ENCODE peak calls at places on chromosomes 4 and X, in five cellular contexts. One of them, this sample, is unnamed. For H3K36me3 and H3K4me1, the result is how much of the 10 kb centered on the place peaks cover.

GRCh38 chr4:21830272-21830671 is 118.3 kb downstream of the KCNIP4 start:
- DNase-seq in esophagus muscularis mucosa: no peak
- DNase-seq in thyroid gland: no peak
- DNase-seq in testis: no peak
- DNase-seq in gastrocnemius medialis: no peak
- DNase-seq in this sample: no peak

GRCh38 chr4:73417973-73418372 is 13.9 kb downstream of the ALB start:
- DNase-seq in esophagus muscularis mucosa: no peak
- DNase-seq in thyroid gland: no peak
- DNase-seq in testis: no peak
- DNase-seq in gastrocnemius medialis: no peak
- DNase-seq in this sample: no peak

GRCh38 chrX:44342866-44343265 is 606 bp downstream of the EFHC2 start:
- DNase-seq in esophagus muscularis mucosa: no peak
- DNase-seq in thyroid gland: no peak
- DNase-seq in testis: no peak
- DNase-seq in gastrocnemius medialis: no peak
- DNase-seq in this sample: no peak

GRCh38 chr4:118280501-118281218 is 72.1 kb downstream of the PRSS12 start:
- DNase-seq in esophagus muscularis mucosa: no peak
- DNase-seq in thyroid gland: peak
- DNase-seq in testis: peak
- DNase-seq in gastrocnemius medialis: peak
- DNase-seq in this sample: no peak

GRCh38 chrX:34365482-34365881 is 233.4 kb upstream of the FAM47A start:
- DNase-seq in esophagus muscularis mucosa: no peak
- DNase-seq in thyroid gland: no peak
- DNase-seq in testis: peak
- DNase-seq in gastrocnemius medialis: no peak
- DNase-seq in this sample: no peak

GRCh38 chr4:113339430-113339813 is 290.0 kb downstream of the ANK2 start:
- DNase-seq in esophagus muscularis mucosa: no peak
- DNase-seq in thyroid gland: no peak
- DNase-seq in testis: no peak
- DNase-seq in gastrocnemius medialis: no peak
- DNase-seq in this sample: no peak

GRCh38 chr4:117064297-117064696 is 21.1 kb downstream of the TRAM1L1 start:
- DNase-seq in esophagus muscularis mucosa: no peak
- DNase-seq in thyroid gland: no peak
- DNase-seq in testis: no peak
- DNase-seq in gastrocnemius medialis: no peak
- DNase-seq in this sample: no peak

GRCh38 chr4:10311939-10312338 is 145.3 kb downstream of the ZNF518B start:
- DNase-seq in esophagus muscularis mucosa: no peak
- DNase-seq in thyroid gland: no peak
- DNase-seq in testis: no peak
- DNase-seq in gastrocnemius medialis: no peak
- DNase-seq in this sample: no peak

GRCh38 chr4:78809928-78810835 is 34.0 kb downstream of the BMP2K start:
- DNase-seq in esophagus muscularis mucosa: no peak
- DNase-seq in thyroid gland: no peak
- DNase-seq in testis: no peak
- DNase-seq in gastrocnemius medialis: no peak
- DNase-seq in this sample: no peak

GRCh38 chr4:62548108-62548524 is 1348.0 kb downstream of the ADGRL3 start:
- DNase-seq in esophagus muscularis mucosa: no peak
- DNase-seq in thyroid gland: no peak
- DNase-seq in testis: peak
- DNase-seq in gastrocnemius medialis: peak
- DNase-seq in this sample: no peak

GRCh38 chrX:72041901-72042859 is 89.5 kb downstream of the RTL5 start:
- DNase-seq in esophagus muscularis mucosa: no peak
- DNase-seq in thyroid gland: no peak
- DNase-seq in testis: peak
- DNase-seq in gastrocnemius medialis: no peak
- DNase-seq in this sample: no peak

GRCh38 chrX:28549839-28550238 is 37.4 kb upstream of the IL1RAPL1 start:
- DNase-seq in esophagus muscularis mucosa: no peak
- DNase-seq in thyroid gland: no peak
- DNase-seq in testis: no peak
- DNase-seq in gastrocnemius medialis: no peak
- DNase-seq in this sample: no peak

GRCh38 chr4:26787461-26788340 is 72.9 kb upstream of the STIM2 start:
- DNase-seq in esophagus muscularis mucosa: no peak
- DNase-seq in thyroid gland: peak
- DNase-seq in testis: no peak
- DNase-seq in gastrocnemius medialis: peak
- DNase-seq in this sample: no peak

GRCh38 chr4:109435635-109436034 is 2.0 kb downstream of the SEC24B start:
- DNase-seq in esophagus muscularis mucosa: no peak
- DNase-seq in thyroid gland: no peak
- DNase-seq in testis: no peak
- DNase-seq in gastrocnemius medialis: no peak
- DNase-seq in this sample: no peak

GRCh38 chr4:128484896-128485295 is 197.3 kb upstream of the PGRMC2 start:
- DNase-seq in esophagus muscularis mucosa: no peak
- DNase-seq in thyroid gland: no peak
- DNase-seq in testis: no peak
- DNase-seq in gastrocnemius medialis: no peak
- DNase-seq in this sample: no peak

GRCh38 chrX:87489071-87489470 is 28.5 kb upstream of the KLHL4 start:
- DNase-seq in esophagus muscularis mucosa: no peak
- DNase-seq in thyroid gland: no peak
- DNase-seq in testis: no peak
- DNase-seq in gastrocnemius medialis: no peak
- DNase-seq in this sample: no peak

GRCh38 chr4:7872264-7872771 is 67.3 kb downstream of the AFAP1 start:
- DNase-seq in esophagus muscularis mucosa: no peak
- DNase-seq in thyroid gland: peak
- DNase-seq in testis: peak
- DNase-seq in gastrocnemius medialis: peak
- DNase-seq in this sample: no peak

GRCh38 chr4:147709999-147710398 is 21.9 kb upstream of the ARHGAP10 start:
- DNase-seq in esophagus muscularis mucosa: peak
- DNase-seq in thyroid gland: no peak
- DNase-seq in testis: no peak
- DNase-seq in gastrocnemius medialis: no peak
- DNase-seq in this sample: no peak

GRCh38 chr4:70392057-70392776 is 5.5 kb upstream of the OPRPN start:
- DNase-seq in esophagus muscularis mucosa: no peak
- DNase-seq in thyroid gland: no peak
- DNase-seq in testis: no peak
- DNase-seq in gastrocnemius medialis: no peak
- DNase-seq in this sample: no peak

GRCh38 chr4:20288047-20288650 is 36.4 kb downstream of the SLIT2 start:
- DNase-seq in esophagus muscularis mucosa: no peak
- DNase-seq in thyroid gland: no peak
- DNase-seq in testis: no peak
- DNase-seq in gastrocnemius medialis: no peak
- DNase-seq in this sample: no peak

DNA sequence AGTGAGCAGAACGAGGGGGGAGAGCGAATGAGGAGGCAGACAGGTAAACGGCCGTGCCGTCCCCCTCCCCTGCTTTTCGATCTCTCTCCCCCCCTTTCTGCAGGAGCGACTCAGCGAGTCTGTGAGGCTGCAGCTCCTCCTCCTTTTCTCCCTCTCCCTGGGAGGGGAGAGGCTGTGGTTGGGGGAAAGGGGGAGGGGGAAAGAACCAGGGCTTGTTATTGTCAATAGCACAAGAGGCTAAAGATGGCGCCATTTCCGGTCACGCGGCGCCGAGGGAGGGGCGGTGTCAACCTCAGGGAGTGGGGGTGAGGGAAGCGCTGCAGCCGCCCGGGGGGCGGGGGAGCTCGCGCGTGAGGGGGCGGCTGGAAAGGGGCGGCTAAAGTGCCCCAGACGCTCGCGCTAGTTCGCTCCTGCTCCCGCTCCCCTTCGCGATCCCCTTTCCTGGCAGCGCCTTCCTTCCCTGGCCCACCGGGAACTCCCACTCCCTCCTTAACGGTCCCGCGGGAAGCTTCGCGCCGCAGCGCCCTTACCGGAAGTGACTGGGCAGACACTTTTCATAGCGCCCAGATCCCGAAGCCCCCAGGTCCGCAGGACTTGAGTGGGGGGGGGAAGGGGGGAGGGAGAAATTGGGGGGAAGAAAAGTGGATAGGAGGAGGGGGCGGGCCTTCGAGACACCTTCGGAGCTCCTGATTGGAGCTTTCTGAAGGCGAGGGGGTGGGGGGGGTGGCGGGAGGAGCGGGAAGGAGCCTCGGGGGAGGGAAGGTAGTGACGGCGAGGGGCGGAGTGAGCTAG is at the start of gene CUL4B:
- DNase-seq in esophagus muscularis mucosa: peak
- DNase-seq in thyroid gland: peak
- DNase-seq in testis: peak
- DNase-seq in gastrocnemius medialis: peak
- DNase-seq in this sample: peak
- TF ChIP-seq POLR2A in esophagus muscularis mucosa: no peak
- TF ChIP-seq POLR2A in thyroid gland: peak
- TF ChIP-seq POLR2A in testis: no peak
- TF ChIP-seq POLR2A in gastrocnemius medialis: peak
- TF ChIP-seq POLR2A in this sample: no peak

DNA sequence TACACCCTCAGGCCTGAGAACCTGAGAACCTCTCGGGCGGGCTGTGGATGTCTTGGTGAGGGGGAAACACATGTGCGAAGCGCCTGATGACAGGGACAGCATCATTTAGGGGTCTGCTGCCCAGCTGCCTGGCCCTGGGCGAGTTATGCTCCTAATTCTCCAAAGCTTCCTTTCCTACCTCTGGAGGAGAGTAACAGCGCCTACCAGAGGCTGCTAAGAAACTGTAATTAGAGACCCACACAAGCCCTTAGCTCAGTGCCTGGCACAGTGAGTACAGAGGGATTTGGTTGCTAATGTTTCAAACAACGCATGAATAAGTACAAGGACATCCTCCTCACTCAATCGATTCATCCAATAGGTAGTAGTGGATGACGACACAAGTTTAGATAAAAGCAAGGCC is 40.4 kb downstream of the BCOR start:
- DNase-seq in esophagus muscularis mucosa: no peak
- DNase-seq in thyroid gland: no peak
- DNase-seq in testis: no peak
- DNase-seq in gastrocnemius medialis: no peak
- DNase-seq in this sample: no peak
- H3K36me3 ChIP-seq in esophagus muscularis mucosa: half or more
- H3K36me3 ChIP-seq in thyroid gland: under half
- H3K36me3 ChIP-seq in testis: under half
- H3K36me3 ChIP-seq in gastrocnemius medialis: under half
- H3K36me3 ChIP-seq in this sample: under half

GRCh38 chr4:87934973-87935372 is 40.5 kb upstream of the SPP1 start:
- DNase-seq in esophagus muscularis mucosa: no peak
- DNase-seq in thyroid gland: no peak
- DNase-seq in testis: no peak
- DNase-seq in gastrocnemius medialis: no peak
- DNase-seq in this sample: no peak

GRCh38 chr4:87931932-87932331 is 43.6 kb upstream of the SPP1 start:
- DNase-seq in esophagus muscularis mucosa: no peak
- DNase-seq in thyroid gland: no peak
- DNase-seq in testis: no peak
- DNase-seq in gastrocnemius medialis: no peak
- DNase-seq in this sample: no peak

GRCh38 chr4:87933337-87933736 is 42.2 kb upstream of the SPP1 start:
- DNase-seq in esophagus muscularis mucosa: no peak
- DNase-seq in thyroid gland: no peak
- DNase-seq in testis: no peak
- DNase-seq in gastrocnemius medialis: no peak
- DNase-seq in this sample: no peak

GRCh38 chr4:87932718-87933136 is 42.8 kb upstream of the SPP1 start:
- DNase-seq in esophagus muscularis mucosa: no peak
- DNase-seq in thyroid gland: no peak
- DNase-seq in testis: peak
- DNase-seq in gastrocnemius medialis: no peak
- DNase-seq in this sample: no peak

GRCh38 chr4:87934157-87934704 is 41.3 kb upstream of the SPP1 start:
- DNase-seq in esophagus muscularis mucosa: no peak
- DNase-seq in thyroid gland: no peak
- DNase-seq in testis: no peak
- DNase-seq in gastrocnemius medialis: no peak
- DNase-seq in this sample: no peak
- H3K4me1 ChIP-seq in esophagus muscularis mucosa: under half
- H3K4me1 ChIP-seq in thyroid gland: under half
- H3K4me1 ChIP-seq in testis: under half
- H3K4me1 ChIP-seq in gastrocnemius medialis: under half
- H3K4me1 ChIP-seq in this sample: under half

GRCh38 chrX:123917069-123917468 is 44.4 kb upstream of the STAG2 start:
- DNase-seq in esophagus muscularis mucosa: no peak
- DNase-seq in thyroid gland: no peak
- DNase-seq in testis: no peak
- DNase-seq in gastrocnemius medialis: no peak
- DNase-seq in this sample: no peak

GRCh38 chrX:123923211-123923610 is 38.3 kb upstream of the STAG2 start:
- DNase-seq in esophagus muscularis mucosa: no peak
- DNase-seq in thyroid gland: no peak
- DNase-seq in testis: no peak
- DNase-seq in gastrocnemius medialis: no peak
- DNase-seq in this sample: no peak

GRCh38 chrX:123924181-123924580 is 37.3 kb upstream of the STAG2 start:
- DNase-seq in esophagus muscularis mucosa: no peak
- DNase-seq in thyroid gland: peak
- DNase-seq in testis: no peak
- DNase-seq in gastrocnemius medialis: no peak
- DNase-seq in this sample: no peak

GRCh38 chrX:123918106-123918721 is 43.3 kb upstream of the STAG2 start:
- DNase-seq in esophagus muscularis mucosa: no peak
- DNase-seq in thyroid gland: no peak
- DNase-seq in testis: no peak
- DNase-seq in gastrocnemius medialis: no peak
- DNase-seq in this sample: no peak

DNA sequence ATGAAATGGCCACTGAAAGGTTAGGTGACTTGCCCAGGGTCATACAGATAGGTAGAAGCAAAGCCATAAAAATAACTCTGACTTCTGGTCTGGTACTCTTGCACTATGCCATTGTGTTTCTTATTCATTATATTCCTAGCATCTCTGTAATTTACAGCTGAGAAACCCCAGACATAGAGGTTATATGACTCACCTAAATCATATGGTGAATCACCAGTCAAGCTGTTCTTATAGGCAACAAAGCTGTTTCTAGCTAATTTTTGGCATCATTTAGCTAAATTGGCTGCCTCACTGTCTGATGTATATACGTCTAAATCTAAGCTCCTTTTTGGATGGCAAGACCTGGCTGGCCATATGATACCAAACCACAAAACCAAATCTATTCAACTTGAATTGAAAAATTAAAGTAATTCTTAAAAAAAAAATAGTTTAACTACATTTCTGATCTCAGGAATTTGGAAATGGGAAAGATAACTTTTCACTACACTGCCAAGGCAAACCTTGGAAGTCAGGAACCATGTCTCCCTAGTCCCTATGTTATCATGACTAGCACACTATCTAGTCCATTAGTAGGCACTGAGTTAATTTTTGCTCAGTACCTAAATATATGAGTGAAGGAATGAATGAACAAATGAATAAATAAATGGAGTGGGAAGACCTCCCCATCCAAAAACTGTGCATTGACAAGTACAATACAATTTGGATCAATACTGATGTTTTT is 41.3 kb upstream of the STAG2 start:
- DNase-seq in esophagus muscularis mucosa: no peak
- DNase-seq in thyroid gland: no peak
- DNase-seq in testis: no peak
- DNase-seq in gastrocnemius medialis: no peak
- DNase-seq in this sample: no peak
- TF ChIP-seq POLR2A in esophagus muscularis mucosa: no peak
- TF ChIP-seq POLR2A in thyroid gland: no peak
- TF ChIP-seq POLR2A in testis: no peak
- TF ChIP-seq POLR2A in gastrocnemius medialis: no peak
- TF ChIP-seq POLR2A in this sample: no peak

This sample was measured in esophagus squamous epithelium.